ENCODE peak calls at places on chromosomes 4 and X, in ten cellular contexts. M, I, V, D, X, S, J, N, E and Q are unnamed samples.

GRCh38 chr4:101191302-101192098 is 155.8 kb downstream of the PPP3CA start:
- DNase-seq in M (peak; percentile 73), I (no peak), V (peak; percentile 35), D (no peak), X (no peak), S (peak; percentile 29), J (no peak), N (no peak), E (no peak), Q (no peak)

GRCh38 chrX:150459168-150459567 is 96.1 kb downstream of the MAMLD1 start:
- DNase-seq in M (no peak), I (no peak), V (no peak), D (no peak), X (no peak), S (no peak), J (no peak), N (peak; percentile 9), E (no peak), Q (no peak)

GRCh38 chr4:109560687-109561452 is 824 bp downstream of the MCUB start:
- DNase-seq in M (peak; percentile 64), I (peak; percentile 74), V (peak; percentile 81), D (peak; percentile 74), X (peak; percentile 53), S (no peak), J (peak; percentile 68), N (peak; percentile 76), E (peak; percentile 50), Q (peak; percentile 34)

GRCh38 chr4:7711330-7711963 is 228.2 kb downstream of the AFAP1 start:
- DNase-seq in M (no peak), I (no peak), V (no peak), D (no peak), X (no peak), S (no peak), J (no peak), N (no peak), E (no peak), Q (no peak)

GRCh38 chrX:57677132-57677858 is 2.8 kb downstream of the NLRP2B start:
- DNase-seq in M (no peak), I (no peak), V (no peak), D (no peak), X (no peak), S (no peak), J (no peak), N (no peak), E (no peak), Q (no peak)

GRCh38 chr4:184437988-184438774 is 36.2 kb downstream of the IRF2 start:
- DNase-seq in M (no peak), I (peak; percentile 31), V (no peak), D (no peak), X (no peak), S (no peak), J (no peak), N (no peak), E (no peak), Q (no peak)

GRCh38 chrX:111348363-111348927 is 63.5 kb downstream of the DCX start:
- DNase-seq in M (no peak), I (no peak), V (no peak), D (no peak), X (no peak), S (no peak), J (no peak), N (no peak), E (no peak), Q (no peak)

GRCh38 chrX:143319526-143319925 is 197.7 kb downstream of the SPANXN3 start:
- DNase-seq in M (no peak), I (no peak), V (no peak), D (no peak), X (no peak), S (no peak), J (no peak), N (no peak), E (no peak), Q (no peak)

GRCh38 chr4:20764353-20764752 is 64.1 kb downstream of the PACRGL start:
- DNase-seq in M (no peak), I (no peak), V (peak; percentile 25), D (no peak), X (no peak), S (no peak), J (peak; percentile 19), N (no peak), E (no peak), Q (no peak)

GRCh38 chr4:123804171-123804721 is 407.7 kb downstream of the SPRY1 start:
- DNase-seq in M (no peak), I (no peak), V (peak; percentile 29), D (no peak), X (no peak), S (no peak), J (no peak), N (no peak), E (no peak), Q (no peak)

GRCh38 chr4:98102660-98103059 is 40.6 kb downstream of the STPG2 start:
- DNase-seq in M (no peak), I (no peak), V (no peak), D (no peak), X (no peak), S (no peak), J (no peak), N (no peak), E (no peak), Q (no peak)

GRCh38 chrX:111339212-111339611 is 68.9 kb upstream of the CAPN6 start:
- DNase-seq in M (no peak), I (no peak), V (no peak), D (no peak), X (no peak), S (no peak), J (no peak), N (no peak), E (no peak), Q (no peak)

GRCh38 chrX:11888421-11888820 is 130.4 kb downstream of the MSL3 start:
- DNase-seq in M (no peak), I (no peak), V (no peak), D (no peak), X (no peak), S (no peak), J (no peak), N (no peak), E (no peak), Q (no peak)

GRCh38 chr4:110621839-110622751 is 782 bp downstream of the PITX2 start:
- DNase-seq in M (peak; percentile 66), I (no peak), V (peak; percentile 5), D (no peak), X (no peak), S (peak; percentile 13), J (no peak), N (no peak), E (no peak), Q (no peak)

GRCh38 chr4:108141213-108142045 is 27.3 kb downstream of the LEF1 start:
- DNase-seq in M (peak; percentile 37), I (no peak), V (no peak), D (no peak), X (no peak), S (no peak), J (no peak), N (no peak), E (no peak), Q (no peak)

GRCh38 chr4:687975-688694 is 816 bp downstream of the SLC49A3 start:
- DNase-seq in M (peak; percentile 77), I (no peak), V (no peak), D (no peak), X (no peak), S (no peak), J (no peak), N (no peak), E (no peak), Q (no peak)

GRCh38 chr4:121138445-121138844 is 25.7 kb downstream of the TNIP3 start:
- DNase-seq in M (no peak), I (no peak), V (no peak), D (no peak), X (no peak), S (no peak), J (no peak), N (no peak), E (no peak), Q (no peak)

GRCh38 chrX:13892856-13893255 is 76.0 kb upstream of the GPM6B start:
- DNase-seq in M (no peak), I (no peak), V (no peak), D (no peak), X (no peak), S (no peak), J (no peak), N (no peak), E (no peak), Q (no peak)

GRCh38 chrX:110125435-110125834 is 122.5 kb downstream of the TMEM164 start:
- DNase-seq in M (peak; percentile 59), I (no peak), V (no peak), D (no peak), X (no peak), S (peak; percentile 14), J (no peak), N (no peak), E (no peak), Q (no peak)

GRCh38 chrX:68692651-68693050 is 45.2 kb downstream of the STARD8 start:
- DNase-seq in M (no peak), I (no peak), V (peak; percentile 83), D (no peak), X (no peak), S (no peak), J (no peak), N (no peak), E (no peak), Q (no peak)

GRCh38 chr4:146299605-146300004 is 85.3 kb downstream of the REELD1 start:
- DNase-seq in M (no peak), I (no peak), V (no peak), D (no peak), X (no peak), S (no peak), J (no peak), N (no peak), E (no peak), Q (no peak)

GRCh38 chr4:791201-791865 is 34.6 kb downstream of the CPLX1 start:
- DNase-seq in M (no peak), I (no peak), V (no peak), D (no peak), X (no peak), S (no peak), J (no peak), N (no peak), E (no peak), Q (no peak)

GRCh38 chr4:102259081-102259480 is 86.2 kb downstream of the SLC39A8 start:
- DNase-seq in M (no peak), I (no peak), V (no peak), D (no peak), X (no peak), S (no peak), J (no peak), N (no peak), E (no peak), Q (no peak)

GRCh38 chrX:63128509-63128908 is 222.6 kb downstream of the SPIN4 start:
- DNase-seq in M (peak; percentile 33), I (peak; percentile 4), V (peak; percentile 31), D (no peak), X (peak; percentile 1), S (peak; percentile 56), J (peak; percentile 1), N (peak; percentile 2), E (no peak), Q (no peak)

GRCh38 chrX:24668111-24668510 is 21.0 kb upstream of the PCYT1B start:
- DNase-seq in M (no peak), I (no peak), V (no peak), D (no peak), X (no peak), S (peak; percentile 2), J (no peak), N (no peak), E (no peak), Q (no peak)

GRCh38 chr4:168886361-168886760 is 123.7 kb downstream of the CBR4 start:
- DNase-seq in M (no peak), I (no peak), V (peak; percentile 83), D (no peak), X (no peak), S (no peak), J (peak; percentile 62), N (no peak), E (no peak), Q (no peak)

GRCh38 chr4:142091085-142091513 is 454.7 kb downstream of the IL15 start:
- DNase-seq in M (no peak), I (no peak), V (peak; percentile 91), D (no peak), X (no peak), S (no peak), J (peak; percentile 88), N (no peak), E (no peak), Q (no peak)

GRCh38 chr4:110533940-110534339 is 58.0 kb downstream of the ENPEP start:
- DNase-seq in M (peak; percentile 32), I (no peak), V (peak; percentile 95), D (no peak), X (no peak), S (peak; percentile 33), J (peak; percentile 99), N (no peak), E (no peak), Q (no peak)